ENCODE peak calls at places on chromosomes 7 and 10, in six cellular contexts. One of them, this sample, is unnamed.

GRCh38 chr7:26670841-26671240 is 193.5 kb downstream of the SKAP2 start:
- DNase-seq in left cardiac atrium: no peak
- DNase-seq in mesenchymal stem cell: no peak
- DNase-seq in GM03348: no peak
- DNase-seq in activated CD4-positive, alpha-beta T cell treated with anti-CD3 and anti-CD28 coated beads, Interleukin-2, amount 50 U/mL, for 1 hour: no peak
- DNase-seq in stimulated activated CD8-positive, alpha-beta memory T cell treated with anti-CD3 and anti-CD28 coated beads, Interleukin-7, amount 100 ng/mL, for 1 hour: no peak
- DNase-seq in this sample: no peak

GRCh38 chr7:106485031-106485551 is 175.9 kb downstream of the CCDC71L start:
- DNase-seq in left cardiac atrium: no peak
- DNase-seq in mesenchymal stem cell: peak
- DNase-seq in GM03348: peak
- DNase-seq in activated CD4-positive, alpha-beta T cell treated with anti-CD3 and anti-CD28 coated beads, Interleukin-2, amount 50 U/mL, for 1 hour: no peak
- DNase-seq in stimulated activated CD8-positive, alpha-beta memory T cell treated with anti-CD3 and anti-CD28 coated beads, Interleukin-7, amount 100 ng/mL, for 1 hour: no peak
- DNase-seq in this sample: no peak

GRCh38 chr10:44253769-44254462 is 131.0 kb downstream of the CXCL12 start:
- DNase-seq in left cardiac atrium: peak
- DNase-seq in mesenchymal stem cell: peak
- DNase-seq in GM03348: peak
- DNase-seq in activated CD4-positive, alpha-beta T cell treated with anti-CD3 and anti-CD28 coated beads, Interleukin-2, amount 50 U/mL, for 1 hour: no peak
- DNase-seq in stimulated activated CD8-positive, alpha-beta memory T cell treated with anti-CD3 and anti-CD28 coated beads, Interleukin-7, amount 100 ng/mL, for 1 hour: no peak
- DNase-seq in this sample: no peak

GRCh38 chr10:71272122-71272771 is 46.8 kb upstream of the SLC29A3 start:
- DNase-seq in left cardiac atrium: no peak
- DNase-seq in mesenchymal stem cell: peak
- DNase-seq in GM03348: peak
- DNase-seq in activated CD4-positive, alpha-beta T cell treated with anti-CD3 and anti-CD28 coated beads, Interleukin-2, amount 50 U/mL, for 1 hour: no peak
- DNase-seq in stimulated activated CD8-positive, alpha-beta memory T cell treated with anti-CD3 and anti-CD28 coated beads, Interleukin-7, amount 100 ng/mL, for 1 hour: no peak
- DNase-seq in this sample: no peak

GRCh38 chr7:4025211-4025610 is 656.9 kb upstream of the FOXK1 start:
- DNase-seq in left cardiac atrium: no peak
- DNase-seq in mesenchymal stem cell: no peak
- DNase-seq in GM03348: no peak
- DNase-seq in activated CD4-positive, alpha-beta T cell treated with anti-CD3 and anti-CD28 coated beads, Interleukin-2, amount 50 U/mL, for 1 hour: no peak
- DNase-seq in stimulated activated CD8-positive, alpha-beta memory T cell treated with anti-CD3 and anti-CD28 coated beads, Interleukin-7, amount 100 ng/mL, for 1 hour: no peak
- DNase-seq in this sample: no peak

GRCh38 chr7:155356323-155357105 is 58.8 kb downstream of the INSIG1 start:
- DNase-seq in left cardiac atrium: peak
- DNase-seq in mesenchymal stem cell: peak
- DNase-seq in GM03348: no peak
- DNase-seq in activated CD4-positive, alpha-beta T cell treated with anti-CD3 and anti-CD28 coated beads, Interleukin-2, amount 50 U/mL, for 1 hour: no peak
- DNase-seq in stimulated activated CD8-positive, alpha-beta memory T cell treated with anti-CD3 and anti-CD28 coated beads, Interleukin-7, amount 100 ng/mL, for 1 hour: no peak
- DNase-seq in this sample: peak

GRCh38 chr7:124088590-124088989 is 55.7 kb upstream of the TMEM229A start:
- DNase-seq in left cardiac atrium: no peak
- DNase-seq in mesenchymal stem cell: peak
- DNase-seq in GM03348: no peak
- DNase-seq in activated CD4-positive, alpha-beta T cell treated with anti-CD3 and anti-CD28 coated beads, Interleukin-2, amount 50 U/mL, for 1 hour: no peak
- DNase-seq in stimulated activated CD8-positive, alpha-beta memory T cell treated with anti-CD3 and anti-CD28 coated beads, Interleukin-7, amount 100 ng/mL, for 1 hour: no peak
- DNase-seq in this sample: no peak

GRCh38 chr7:70408477-70408876 is 723.5 kb upstream of the GALNT17 start:
- DNase-seq in left cardiac atrium: no peak
- DNase-seq in mesenchymal stem cell: no peak
- DNase-seq in GM03348: no peak
- DNase-seq in activated CD4-positive, alpha-beta T cell treated with anti-CD3 and anti-CD28 coated beads, Interleukin-2, amount 50 U/mL, for 1 hour: no peak
- DNase-seq in stimulated activated CD8-positive, alpha-beta memory T cell treated with anti-CD3 and anti-CD28 coated beads, Interleukin-7, amount 100 ng/mL, for 1 hour: no peak
- DNase-seq in this sample: no peak

GRCh38 chr7:47326220-47326619 is 255.7 kb downstream of the TNS3 start:
- DNase-seq in left cardiac atrium: no peak
- DNase-seq in mesenchymal stem cell: peak
- DNase-seq in GM03348: peak
- DNase-seq in activated CD4-positive, alpha-beta T cell treated with anti-CD3 and anti-CD28 coated beads, Interleukin-2, amount 50 U/mL, for 1 hour: no peak
- DNase-seq in stimulated activated CD8-positive, alpha-beta memory T cell treated with anti-CD3 and anti-CD28 coated beads, Interleukin-7, amount 100 ng/mL, for 1 hour: no peak
- DNase-seq in this sample: no peak

GRCh38 chr7:74311305-74311744 is 22.1 kb downstream of the CLIP2 start:
- DNase-seq in left cardiac atrium: no peak
- DNase-seq in mesenchymal stem cell: peak
- DNase-seq in GM03348: no peak
- DNase-seq in activated CD4-positive, alpha-beta T cell treated with anti-CD3 and anti-CD28 coated beads, Interleukin-2, amount 50 U/mL, for 1 hour: no peak
- DNase-seq in stimulated activated CD8-positive, alpha-beta memory T cell treated with anti-CD3 and anti-CD28 coated beads, Interleukin-7, amount 100 ng/mL, for 1 hour: no peak
- DNase-seq in this sample: peak

GRCh38 chr10:59830601-59831259 is 75.6 kb downstream of the CCDC6 start:
- DNase-seq in left cardiac atrium: peak
- DNase-seq in mesenchymal stem cell: peak
- DNase-seq in GM03348: peak
- DNase-seq in activated CD4-positive, alpha-beta T cell treated with anti-CD3 and anti-CD28 coated beads, Interleukin-2, amount 50 U/mL, for 1 hour: no peak
- DNase-seq in stimulated activated CD8-positive, alpha-beta memory T cell treated with anti-CD3 and anti-CD28 coated beads, Interleukin-7, amount 100 ng/mL, for 1 hour: no peak
- DNase-seq in this sample: peak

GRCh38 chr7:73647725-73648592 is 19.7 kb upstream of the VPS37D start:
- DNase-seq in left cardiac atrium: no peak
- DNase-seq in mesenchymal stem cell: no peak
- DNase-seq in GM03348: peak
- DNase-seq in activated CD4-positive, alpha-beta T cell treated with anti-CD3 and anti-CD28 coated beads, Interleukin-2, amount 50 U/mL, for 1 hour: peak
- DNase-seq in stimulated activated CD8-positive, alpha-beta memory T cell treated with anti-CD3 and anti-CD28 coated beads, Interleukin-7, amount 100 ng/mL, for 1 hour: peak
- DNase-seq in this sample: no peak

GRCh38 chr10:78754269-78755074 is 314.3 kb upstream of the ZMIZ1 start:
- DNase-seq in left cardiac atrium: no peak
- DNase-seq in mesenchymal stem cell: peak
- DNase-seq in GM03348: no peak
- DNase-seq in activated CD4-positive, alpha-beta T cell treated with anti-CD3 and anti-CD28 coated beads, Interleukin-2, amount 50 U/mL, for 1 hour: no peak
- DNase-seq in stimulated activated CD8-positive, alpha-beta memory T cell treated with anti-CD3 and anti-CD28 coated beads, Interleukin-7, amount 100 ng/mL, for 1 hour: no peak
- DNase-seq in this sample: no peak

GRCh38 chr10:44132361-44133289 is 252.3 kb downstream of the CXCL12 start:
- DNase-seq in left cardiac atrium: peak
- DNase-seq in mesenchymal stem cell: no peak
- DNase-seq in GM03348: peak
- DNase-seq in activated CD4-positive, alpha-beta T cell treated with anti-CD3 and anti-CD28 coated beads, Interleukin-2, amount 50 U/mL, for 1 hour: no peak
- DNase-seq in stimulated activated CD8-positive, alpha-beta memory T cell treated with anti-CD3 and anti-CD28 coated beads, Interleukin-7, amount 100 ng/mL, for 1 hour: no peak
- DNase-seq in this sample: no peak

GRCh38 chr7:108109216-108109908 is 20.8 kb downstream of the LAMB4 start:
- DNase-seq in left cardiac atrium: no peak
- DNase-seq in mesenchymal stem cell: no peak
- DNase-seq in GM03348: peak
- DNase-seq in activated CD4-positive, alpha-beta T cell treated with anti-CD3 and anti-CD28 coated beads, Interleukin-2, amount 50 U/mL, for 1 hour: no peak
- DNase-seq in stimulated activated CD8-positive, alpha-beta memory T cell treated with anti-CD3 and anti-CD28 coated beads, Interleukin-7, amount 100 ng/mL, for 1 hour: no peak
- DNase-seq in this sample: peak

GRCh38 chr10:112379635-112380296 is 5.8 kb downstream of the ACSL5 start:
- DNase-seq in left cardiac atrium: no peak
- DNase-seq in mesenchymal stem cell: peak
- DNase-seq in GM03348: no peak
- DNase-seq in activated CD4-positive, alpha-beta T cell treated with anti-CD3 and anti-CD28 coated beads, Interleukin-2, amount 50 U/mL, for 1 hour: no peak
- DNase-seq in stimulated activated CD8-positive, alpha-beta memory T cell treated with anti-CD3 and anti-CD28 coated beads, Interleukin-7, amount 100 ng/mL, for 1 hour: no peak
- DNase-seq in this sample: peak